ENCODE peak calls at places on chromosome 14, in five cellular contexts. W is hypothalamus, G is T follicular helper cell, D is endothelial cell, P is PC-9. Z is an unnamed sample.

GRCh38 chr14:77301103-77301502 is 19.6 kb downstream of the POMT2 start:
- DNase-seq in D (peak; percentile 83), G (peak; percentile 18), W (peak; percentile 83), P (peak; percentile 49), Z (peak; percentile 91)

GRCh38 chr14:103008768-103009342 is 48.5 kb downstream of the CDC42BPB start:
- DNase-seq in P (peak; percentile 82), W (no peak), D (no peak), G (no peak), Z (no peak)

GRCh38 chr14:100031506-100032281 is 33.5 kb upstream of the EVL start:
- DNase-seq in P (peak; percentile 38), W (no peak), G (no peak), D (no peak), Z (no peak)

GRCh38 chr14:93926209-93926872 is 803 bp upstream of the FAM181A start:
- DNase-seq in G (no peak), W (peak; percentile 63), P (no peak), D (no peak), Z (peak; percentile 72)

GRCh38 chr14:46008348-46008747 is 643.2 kb downstream of the RPL10L start:
- DNase-seq in P (no peak), G (no peak), D (no peak), W (no peak), Z (no peak)

GRCh38 chr14:98984719-98985041 is 287.3 kb downstream of the BCL11B start:
- DNase-seq in W (no peak), P (no peak), D (no peak), G (peak; percentile 44), Z (no peak)

GRCh38 chr14:67973415-67973814 is 153.8 kb downstream of the RAD51B start:
- DNase-seq in G (no peak), W (no peak), P (no peak), D (no peak), Z (no peak)

GRCh38 chr14:22487401-22487800 is 101.6 kb downstream of the DAD1 start:
- DNase-seq in P (no peak), D (no peak), G (no peak), W (no peak), Z (no peak)

GRCh38 chr14:61973981-61974380 is 211.8 kb downstream of the SNAPC1 start:
- DNase-seq in D (no peak), W (no peak), G (no peak), P (no peak), Z (no peak)

GRCh38 chr14:97976861-97977260 is 1179.7 kb downstream of the VRK1 start:
- DNase-seq in W (no peak), D (no peak), G (no peak), P (no peak), Z (no peak)

GRCh38 chr14:96001866-96002510 is 37.2 kb upstream of the C14orf132 start:
- DNase-seq in W (no peak), G (no peak), P (no peak), D (no peak), Z (no peak)

Z was measured in midbrain.